ENCODE peak calls at places on chromosome 15, in six cellular contexts. K is effector memory CD4-positive, alpha-beta T cell; T is neural progenitor cell; M is CD4-positive, CD25-positive, alpha-beta regulatory T cell; G is K562; W is aorta. J is an unnamed sample.

GRCh38 chr15:67839358-67839928 is 402 bp downstream of the RNU6-1 start:
- DNase-seq in K (peak; percentile 29), T (no peak), M (peak; percentile 65), G (peak; percentile 55), W (no peak), J (peak; percentile 75)

GRCh38 chr15:70226337-70226980 is 128.7 kb upstream of the TLE3 start:
- DNase-seq in K (no peak), T (no peak), M (no peak), G (no peak), W (no peak), J (no peak)

GRCh38 chr15:74780983-74781672 is 752 bp upstream of the CSK start:
- DNase-seq in K (peak; percentile 37), T (no peak), M (peak; percentile 89), G (peak; percentile 50), W (peak; percentile 66), J (peak; percentile 64)

GRCh38 chr15:74385442-74386132 is 18.1 kb upstream of the CYP11A1 start:
- DNase-seq in K (no peak), T (no peak), M (no peak), G (no peak), W (peak; percentile 24), J (no peak)

GRCh38 chr15:50543556-50543955 is 2.9 kb downstream of the USP50 start:
- DNase-seq in K (no peak), T (no peak), M (no peak), G (no peak), W (no peak), J (no peak)

GRCh38 chr15:98930591-98930990 is 77.0 kb downstream of the PGPEP1L start:
- DNase-seq in K (no peak), T (no peak), M (no peak), G (no peak), W (no peak), J (no peak)

GRCh38 chr15:53837263-53837662 is 77.8 kb upstream of the WDR72 start:
- DNase-seq in K (no peak), T (no peak), M (no peak), G (no peak), W (no peak), J (no peak)

GRCh38 chr15:99253381-99254090 is 2.3 kb downstream of the LRRC28 start:
- DNase-seq in K (no peak), T (no peak), M (no peak), G (no peak), W (no peak), J (no peak)

GRCh38 chr15:101091080-101092017 is 160.5 kb downstream of the CHSY1 start:
- DNase-seq in K (no peak), T (no peak), M (no peak), G (no peak), W (peak; percentile 74), J (no peak)

GRCh38 chr15:40451497-40452158 is 10.9 kb downstream of the BAHD1 start:
- DNase-seq in K (no peak), T (peak; percentile 43), M (no peak), G (no peak), W (no peak), J (no peak)
- H3K4me1 ChIP-seq in K (peaks cover 52% of the 10 kb centered on the region), T (peaks cover 40% of the 10 kb centered on the region), M (peaks cover 63% of the 10 kb centered on the region), G (peaks cover 43% of the 10 kb centered on the region), W (no peaks in the 10 kb centered on the region), J (no peaks in the 10 kb centered on the region)

DNA sequence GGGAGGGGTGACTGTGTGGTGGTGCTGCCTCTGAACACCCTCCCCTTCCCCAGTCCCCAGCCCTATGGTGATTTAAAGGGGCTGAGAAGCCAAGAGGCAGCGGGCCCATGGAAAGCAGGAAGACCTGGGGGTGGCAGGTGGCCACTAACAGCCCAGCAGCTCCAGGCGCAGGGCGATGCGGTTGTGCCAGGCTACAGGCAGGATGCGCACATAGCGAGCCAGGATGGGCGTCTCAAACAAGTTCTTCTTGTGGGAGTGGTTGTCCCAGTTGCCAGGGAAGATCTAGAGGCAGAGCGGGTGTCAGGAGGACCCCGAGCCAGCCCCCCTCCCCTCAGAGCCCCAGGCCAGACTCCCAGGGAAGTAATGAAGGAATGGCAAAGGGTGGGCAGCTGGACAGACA is 3.9 kb upstream of the HAPLN3 start:
- DNase-seq in K (no peak), T (no peak), M (no peak), G (no peak), W (no peak), J (no peak)
- H3K4me1 ChIP-seq in K (peaks cover 44% of the 10 kb centered on the region), T (peaks cover 33% of the 10 kb centered on the region), M (peaks cover 54% of the 10 kb centered on the region), G (peaks cover 10% of the 10 kb centered on the region), W (no peaks in the 10 kb centered on the region), J (peaks cover 13% of the 10 kb centered on the region)

GRCh38 chr15:40785158-40785557 is 15.4 kb downstream of the C15orf62 start:
- DNase-seq in K (no peak), T (no peak), M (no peak), G (no peak), W (no peak), J (no peak)

GRCh38 chr15:40787991-40788390 is 18.2 kb downstream of the C15orf62 start:
- DNase-seq in K (no peak), T (peak; percentile 16), M (no peak), G (no peak), W (peak; percentile 21), J (no peak)

GRCh38 chr15:40789119-40789518 is 17.8 kb upstream of the ZFYVE19 start:
- DNase-seq in K (no peak), T (no peak), M (no peak), G (peak; percentile 30), W (peak; percentile 12), J (no peak)

GRCh38 chr15:40785814-40786213 is 16.0 kb downstream of the C15orf62 start:
- DNase-seq in K (no peak), T (no peak), M (no peak), G (no peak), W (no peak), J (no peak)

DNA sequence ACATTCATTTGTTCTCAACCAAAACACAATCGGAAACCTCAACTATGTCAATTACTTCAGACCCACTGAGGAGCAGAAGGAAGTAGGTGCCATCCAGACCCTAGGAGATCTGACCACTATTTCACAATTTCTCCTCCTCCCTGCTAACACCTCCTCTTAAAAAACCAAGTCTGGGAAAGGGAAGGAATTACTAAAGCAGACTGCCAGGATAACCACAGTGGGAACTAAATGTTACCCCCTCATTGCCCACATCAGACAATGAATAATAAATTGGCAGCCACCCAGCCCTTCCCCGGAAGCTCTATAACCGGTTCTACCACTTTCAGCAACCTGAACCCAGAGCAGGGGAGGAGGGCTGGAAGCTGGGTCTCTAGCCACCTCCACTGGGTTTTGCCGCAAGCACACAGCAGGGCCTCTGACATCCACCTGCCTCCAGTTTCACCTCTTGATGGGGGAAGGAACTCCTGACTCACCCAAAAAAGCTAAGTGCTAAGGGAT is 17.6 kb downstream of the C15orf62 start:
- DNase-seq in K (no peak), T (no peak), M (peak; percentile 59), G (no peak), W (peak; percentile 49), J (no peak)
- H3K4me1 ChIP-seq in K (peaks cover 11% of the 10 kb centered on the region), T (peaks cover 21% of the 10 kb centered on the region), M (peaks cover 14% of the 10 kb centered on the region), G (peaks cover 7% of the 10 kb centered on the region), W (no peaks in the 10 kb centered on the region), J (no peaks in the 10 kb centered on the region)

GRCh38 chr15:80838012-80838411 is 58.8 kb downstream of the CEMIP start:
- DNase-seq in K (no peak), T (no peak), M (no peak), G (no peak), W (no peak), J (no peak)
- H3K4me1 ChIP-seq in K (no peaks in the 10 kb centered on the region), T (peaks cover 3% of the 10 kb centered on the region), M (no peaks in the 10 kb centered on the region), G (no peaks in the 10 kb centered on the region), W (no peaks in the 10 kb centered on the region), J (peaks cover 10% of the 10 kb centered on the region)

GRCh38 chr15:25803036-25803435 is 60.1 kb downstream of the ATP10A start:
- DNase-seq in K (no peak), T (no peak), M (no peak), G (no peak), W (no peak), J (no peak)
- H3K4me1 ChIP-seq in K (no peaks in the 10 kb centered on the region), T (peaks cover 8% of the 10 kb centered on the region), M (no peaks in the 10 kb centered on the region), G (no peaks in the 10 kb centered on the region), W (no peaks in the 10 kb centered on the region), J (peaks cover 15% of the 10 kb centered on the region)

J was measured in HAP-1.